ENCODE peak calls at places on chromosomes 12 and 14, in nine cellular contexts. R is globus pallidus; W is activated CD8-positive, alpha-beta memory T cell treated with anti-CD3 and anti-CD28 coated beads for 48 hours; D is NCI-H1105 treated with DMSO at 0.1 percent for 48 hours; M is central memory CD8-positive, alpha-beta T cell; X is HuH-7.5; K is WERI-Rb-1; G is NCI-H1092; Z is uterus. J is an unnamed sample.

GRCh38 chr12:4215862-4216541 is 57.6 kb upstream of the CCND2 start:
- DNase-seq in W (no peak), M (no peak), G (no peak), K (no peak), X (no peak), D (no peak), Z (no peak), R (no peak), J (no peak)

GRCh38 chr12:54384591-54385041 is at the start of gene ZNF385A:
- DNase-seq in G (no peak), X (no peak), R (peak), Z (no peak), M (no peak), K (peak), D (no peak), W (no peak), J (no peak)

GRCh38 chr14:64951724-64952123 is 9.2 kb upstream of the GPX2 start:
- DNase-seq in K (no peak), X (no peak), D (no peak), W (no peak), M (no peak), G (no peak), Z (peak), R (no peak), J (no peak)

GRCh38 chr14:89292579-89293348 is 124.3 kb downstream of the FOXN3 start:
- DNase-seq in Z (no peak), X (no peak), W (no peak), G (no peak), K (no peak), D (no peak), M (no peak), R (no peak), J (no peak)

GRCh38 chr14:74401504-74402241 is 24.3 kb downstream of the SYNDIG1L start:
- DNase-seq in D (no peak), W (peak), K (peak), Z (no peak), G (no peak), X (no peak), M (peak), R (peak), J (peak)

GRCh38 chr12:116594325-116595038 is 35.3 kb downstream of the MAP1LC3B2 start:
- DNase-seq in X (no peak), M (peak), R (no peak), W (no peak), K (no peak), G (no peak), D (no peak), Z (no peak), J (no peak)

GRCh38 chr12:43238281-43238680 is 313.7 kb downstream of the ADAMTS20 start:
- DNase-seq in W (no peak), X (no peak), G (no peak), K (no peak), Z (no peak), M (no peak), R (no peak), D (no peak), J (no peak)

GRCh38 chr12:107122452-107122958 is 29.2 kb upstream of the CRY1 start:
- DNase-seq in D (no peak), Z (no peak), X (no peak), R (no peak), G (no peak), W (no peak), M (no peak), K (peak), J (no peak)

GRCh38 chr14:28652782-28653181 is 113.8 kb upstream of the FOXG1 start:
- DNase-seq in M (no peak), W (no peak), D (no peak), K (no peak), G (no peak), R (no peak), X (no peak), Z (no peak), J (no peak)

GRCh38 chr12:130948136-130948535 is 5.6 kb upstream of the ADGRD1 start:
- DNase-seq in X (no peak), M (no peak), W (no peak), G (no peak), D (no peak), R (no peak), Z (no peak), K (no peak), J (no peak)

GRCh38 chr12:14129601-14130178 is 148.3 kb upstream of the GRIN2B start:
- DNase-seq in K (no peak), D (no peak), M (no peak), X (no peak), G (no peak), R (no peak), W (no peak), Z (no peak), J (no peak)

GRCh38 chr14:57982802-57983201 is 116.9 kb upstream of the SLC35F4 start:
- DNase-seq in Z (no peak), K (no peak), G (peak), X (no peak), W (no peak), D (peak), M (no peak), R (no peak), J (no peak)

J was measured in HT-29.